ENCODE peak calls at places on chromosomes 3 and 15, in six cellular contexts. One of them, this sample, is unnamed.

GRCh38 chr15:49313650-49314049 is 109.4 kb upstream of the FGF7 start:
- DNase-seq in IMR-90: peak; percentile 94
- DNase-seq in cardiac fibroblast: peak; percentile 88
- DNase-seq in right lobe of liver: no peak
- DNase-seq in GM12865: no peak
- DNase-seq in B cell: no peak
- DNase-seq in this sample: no peak

GRCh38 chr15:94375997-94376396 is 144.6 kb downstream of the MCTP2 start:
- DNase-seq in IMR-90: no peak
- DNase-seq in cardiac fibroblast: no peak
- DNase-seq in GM12865: no peak
- DNase-seq in B cell: no peak
- DNase-seq in right lobe of liver: no peak
- DNase-seq in this sample: no peak

GRCh38 chr3:37554364-37554763 is 307.3 kb upstream of the CTDSPL start:
- DNase-seq in IMR-90: no peak
- DNase-seq in GM12865: peak; percentile 19
- DNase-seq in right lobe of liver: no peak
- DNase-seq in cardiac fibroblast: no peak
- DNase-seq in B cell: no peak
- DNase-seq in this sample: no peak

GRCh38 chr15:31273258-31273941 is 53.2 kb upstream of the KLF13 start:
- DNase-seq in GM12865: no peak
- DNase-seq in right lobe of liver: no peak
- DNase-seq in IMR-90: no peak
- DNase-seq in B cell: peak; percentile 31
- DNase-seq in cardiac fibroblast: no peak
- DNase-seq in this sample: peak; percentile 12

GRCh38 chr15:93483923-93484322 is 394.9 kb upstream of the RGMA start:
- DNase-seq in GM12865: no peak
- DNase-seq in cardiac fibroblast: no peak
- DNase-seq in B cell: no peak
- DNase-seq in IMR-90: no peak
- DNase-seq in right lobe of liver: no peak
- DNase-seq in this sample: no peak

GRCh38 chr3:134328147-134328591 is 46.1 kb downstream of the AMOTL2 start:
- DNase-seq in GM12865: no peak
- DNase-seq in B cell: no peak
- DNase-seq in IMR-90: peak; percentile 93
- DNase-seq in cardiac fibroblast: peak; percentile 94
- DNase-seq in right lobe of liver: no peak
- DNase-seq in this sample: no peak

GRCh38 chr15:51758645-51759044 is 7.2 kb downstream of the TMOD2 start:
- DNase-seq in right lobe of liver: no peak
- DNase-seq in IMR-90: peak; percentile 89
- DNase-seq in cardiac fibroblast: peak; percentile 76
- DNase-seq in B cell: no peak
- DNase-seq in GM12865: no peak
- DNase-seq in this sample: no peak

GRCh38 chr3:116966649-116967048 is 257.1 kb downstream of the TUSC7 start:
- DNase-seq in right lobe of liver: no peak
- DNase-seq in GM12865: no peak
- DNase-seq in B cell: no peak
- DNase-seq in IMR-90: peak; percentile 16
- DNase-seq in cardiac fibroblast: no peak
- DNase-seq in this sample: no peak

GRCh38 chr3:151798476-151798875 is 15.4 kb upstream of the AADAC start:
- DNase-seq in IMR-90: peak; percentile 23
- DNase-seq in right lobe of liver: no peak
- DNase-seq in B cell: no peak
- DNase-seq in cardiac fibroblast: peak; percentile 75
- DNase-seq in GM12865: no peak
- DNase-seq in this sample: no peak

GRCh38 chr3:177337548-177338331 is 140.5 kb upstream of the TBL1XR1 start:
- DNase-seq in IMR-90: peak; percentile 82
- DNase-seq in cardiac fibroblast: peak; percentile 95
- DNase-seq in B cell: peak; percentile 68
- DNase-seq in right lobe of liver: no peak
- DNase-seq in GM12865: peak; percentile 91
- DNase-seq in this sample: peak; percentile 66

GRCh38 chr15:40769310-40770146 is at the start of gene C15orf62:
- DNase-seq in right lobe of liver: no peak
- DNase-seq in IMR-90: peak; percentile 31
- DNase-seq in GM12865: peak; percentile 76
- DNase-seq in B cell: peak; percentile 95
- DNase-seq in cardiac fibroblast: peak; percentile 25
- DNase-seq in this sample: peak; percentile 57

GRCh38 chr15:101066501-101067408 is 147.6 kb downstream of the LRRK1 start:
- DNase-seq in right lobe of liver: no peak
- DNase-seq in cardiac fibroblast: no peak
- DNase-seq in B cell: no peak
- DNase-seq in GM12865: no peak
- DNase-seq in IMR-90: no peak
- DNase-seq in this sample: no peak

GRCh38 chr15:29418178-29418577 is 148.6 kb upstream of the NSMCE3 start:
- DNase-seq in cardiac fibroblast: no peak
- DNase-seq in IMR-90: no peak
- DNase-seq in right lobe of liver: no peak
- DNase-seq in GM12865: no peak
- DNase-seq in B cell: no peak
- DNase-seq in this sample: no peak

GRCh38 chr15:71080705-71081104 is 34.6 kb upstream of the THSD4 start:
- DNase-seq in B cell: no peak
- DNase-seq in GM12865: peak; percentile 73
- DNase-seq in right lobe of liver: no peak
- DNase-seq in cardiac fibroblast: peak; percentile 87
- DNase-seq in IMR-90: peak; percentile 96
- DNase-seq in this sample: no peak

GRCh38 chr3:48990636-48991421 is 788 bp downstream of the P4HTM start:
- DNase-seq in cardiac fibroblast: peak; percentile 22
- DNase-seq in GM12865: peak; percentile 51
- DNase-seq in B cell: no peak
- DNase-seq in right lobe of liver: no peak
- DNase-seq in IMR-90: no peak
- DNase-seq in this sample: no peak

GRCh38 chr3:195068045-195068444 is 202.9 kb downstream of the XXYLT1 start:
- DNase-seq in IMR-90: peak; percentile 7
- DNase-seq in GM12865: no peak
- DNase-seq in right lobe of liver: no peak
- DNase-seq in B cell: peak; percentile 9
- DNase-seq in cardiac fibroblast: peak; percentile 51
- DNase-seq in this sample: no peak

GRCh38 chr15:62622775-62623174 is 419.8 kb upstream of the TPM1 start:
- DNase-seq in IMR-90: no peak
- DNase-seq in right lobe of liver: no peak
- DNase-seq in cardiac fibroblast: no peak
- DNase-seq in B cell: no peak
- DNase-seq in GM12865: no peak
- DNase-seq in this sample: no peak

GRCh38 chr15:45180201-45180600 is 7.6 kb downstream of the SHF start:
- DNase-seq in IMR-90: no peak
- DNase-seq in cardiac fibroblast: no peak
- DNase-seq in GM12865: no peak
- DNase-seq in B cell: no peak
- DNase-seq in right lobe of liver: no peak
- DNase-seq in this sample: peak; percentile 54

GRCh38 chr3:65503776-65504175 is 534.9 kb downstream of the MAGI1 start:
- DNase-seq in IMR-90: no peak
- DNase-seq in cardiac fibroblast: no peak
- DNase-seq in GM12865: no peak
- DNase-seq in B cell: no peak
- DNase-seq in right lobe of liver: no peak
- DNase-seq in this sample: no peak

GRCh38 chr3:17585561-17586325 is 156.7 kb downstream of the TBC1D5 start:
- DNase-seq in GM12865: no peak
- DNase-seq in cardiac fibroblast: peak; percentile 51
- DNase-seq in right lobe of liver: no peak
- DNase-seq in IMR-90: peak; percentile 7
- DNase-seq in B cell: no peak
- DNase-seq in this sample: no peak

GRCh38 chr3:72346526-72346926 is 501.7 kb downstream of the SHQ1 start:
- DNase-seq in right lobe of liver: no peak
- DNase-seq in IMR-90: peak; percentile 97
- DNase-seq in GM12865: peak; percentile 38
- DNase-seq in cardiac fibroblast: peak; percentile 99
- DNase-seq in B cell: no peak
- DNase-seq in this sample: no peak

GRCh38 chr3:109927161-109927560 is 589.8 kb upstream of the DPPA4 start:
- DNase-seq in IMR-90: peak; percentile 98
- DNase-seq in cardiac fibroblast: peak; percentile 98
- DNase-seq in GM12865: peak; percentile 59
- DNase-seq in right lobe of liver: no peak
- DNase-seq in B cell: no peak
- DNase-seq in this sample: no peak

GRCh38 chr3:60065227-60065868 is 1015.5 kb upstream of the CFAP20DC start:
- DNase-seq in IMR-90: no peak
- DNase-seq in B cell: no peak
- DNase-seq in GM12865: no peak
- DNase-seq in cardiac fibroblast: no peak
- DNase-seq in right lobe of liver: no peak
- DNase-seq in this sample: no peak

GRCh38 chr3:127755305-127755681 is 67.0 kb downstream of the MGLL start:
- DNase-seq in IMR-90: no peak
- DNase-seq in cardiac fibroblast: no peak
- DNase-seq in GM12865: peak; percentile 83
- DNase-seq in B cell: no peak
- DNase-seq in right lobe of liver: no peak
- DNase-seq in this sample: no peak

GRCh38 chr3:189186093-189186492 is 14.3 kb downstream of the TPRG1 start:
- DNase-seq in B cell: no peak
- DNase-seq in cardiac fibroblast: peak; percentile 66
- DNase-seq in IMR-90: peak; percentile 15
- DNase-seq in right lobe of liver: no peak
- DNase-seq in GM12865: peak; percentile 19
- DNase-seq in this sample: no peak

GRCh38 chr15:67100124-67100791 is 34.9 kb downstream of the SMAD3 start:
- DNase-seq in cardiac fibroblast: no peak
- DNase-seq in B cell: no peak
- DNase-seq in IMR-90: no peak
- DNase-seq in right lobe of liver: no peak
- DNase-seq in GM12865: no peak
- DNase-seq in this sample: no peak

GRCh38 chr3:160929595-160929994 is 173.6 kb downstream of the PPM1L start:
- DNase-seq in right lobe of liver: peak; percentile 29
- DNase-seq in B cell: no peak
- DNase-seq in IMR-90: no peak
- DNase-seq in cardiac fibroblast: no peak
- DNase-seq in GM12865: no peak
- DNase-seq in this sample: no peak
- TF ChIP-seq CTCF in right lobe of liver: peak; percentile 4
- TF ChIP-seq CTCF in B cell: no peak
- TF ChIP-seq CTCF in IMR-90: no peak
- TF ChIP-seq CTCF in cardiac fibroblast: no peak
- TF ChIP-seq CTCF in GM12865: no peak
- TF ChIP-seq CTCF in this sample: no peak

GRCh38 chr15:78282324-78282723 is 17.1 kb downstream of the SKIC8 start:
- DNase-seq in IMR-90: peak; percentile 80
- DNase-seq in GM12865: no peak
- DNase-seq in cardiac fibroblast: no peak
- DNase-seq in right lobe of liver: no peak
- DNase-seq in B cell: no peak
- DNase-seq in this sample: no peak

GRCh38 chr15:78280289-78281072 is 16.1 kb downstream of the DNAJA4 start:
- DNase-seq in GM12865: no peak
- DNase-seq in cardiac fibroblast: no peak
- DNase-seq in B cell: no peak
- DNase-seq in IMR-90: peak; percentile 65
- DNase-seq in right lobe of liver: no peak
- DNase-seq in this sample: no peak

GRCh38 chr15:78290222-78290621 is 9.2 kb downstream of the SKIC8 start:
- DNase-seq in right lobe of liver: no peak
- DNase-seq in IMR-90: no peak
- DNase-seq in B cell: no peak
- DNase-seq in GM12865: no peak
- DNase-seq in cardiac fibroblast: no peak
- DNase-seq in this sample: no peak

GRCh38 chr15:78284758-78285157 is 14.7 kb downstream of the SKIC8 start:
- DNase-seq in cardiac fibroblast: no peak
- DNase-seq in IMR-90: no peak
- DNase-seq in GM12865: no peak
- DNase-seq in B cell: no peak
- DNase-seq in right lobe of liver: no peak
- DNase-seq in this sample: no peak
- TF ChIP-seq CTCF in cardiac fibroblast: peak; percentile 4
- TF ChIP-seq CTCF in IMR-90: no peak
- TF ChIP-seq CTCF in GM12865: no peak
- TF ChIP-seq CTCF in B cell: no peak
- TF ChIP-seq CTCF in right lobe of liver: no peak
- TF ChIP-seq CTCF in this sample: no peak

DNA sequence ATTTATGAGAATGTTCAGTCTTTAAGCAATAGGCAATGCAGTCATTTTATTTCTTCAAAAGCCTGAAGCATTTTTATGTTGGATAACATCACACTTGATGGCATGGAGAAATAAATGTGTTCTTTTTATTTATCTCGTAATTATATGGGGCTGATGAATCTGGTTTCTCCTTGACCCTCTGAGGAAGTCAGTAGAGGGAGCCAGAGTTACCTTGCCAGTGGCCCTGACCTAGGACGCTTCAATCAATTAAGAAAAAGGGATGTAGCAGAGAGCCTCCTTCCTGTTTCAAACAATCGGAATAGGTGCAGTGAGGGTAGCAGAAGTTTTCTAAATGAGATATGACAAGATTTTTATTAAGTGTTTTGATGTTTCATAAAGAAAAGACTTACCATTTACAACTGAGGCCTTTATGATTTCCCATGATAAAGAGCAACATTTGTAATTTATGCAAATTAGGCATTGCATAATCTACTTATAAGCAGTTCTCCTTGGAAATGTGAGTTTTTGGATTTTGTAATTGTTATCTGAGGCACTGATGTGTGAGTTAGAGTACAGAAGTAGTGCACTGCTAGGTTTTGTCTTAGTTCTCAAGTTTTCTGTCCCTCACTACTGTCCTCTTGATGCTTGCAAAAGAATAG is 129.1 kb downstream of the RAP2B start:
- DNase-seq in IMR-90: no peak
- DNase-seq in cardiac fibroblast: peak; percentile 63
- DNase-seq in GM12865: peak; percentile 21
- DNase-seq in B cell: no peak
- DNase-seq in right lobe of liver: no peak
- DNase-seq in this sample: no peak
- TF ChIP-seq CTCF in IMR-90: peak; percentile 41
- TF ChIP-seq CTCF in cardiac fibroblast: peak; percentile 65
- TF ChIP-seq CTCF in GM12865: no peak
- TF ChIP-seq CTCF in B cell: no peak
- TF ChIP-seq CTCF in right lobe of liver: peak; percentile 10
- TF ChIP-seq CTCF in this sample: no peak

GRCh38 chr3:155631323-155632019 is 113.4 kb downstream of the PLCH1 start:
- DNase-seq in GM12865: no peak
- DNase-seq in IMR-90: no peak
- DNase-seq in B cell: no peak
- DNase-seq in cardiac fibroblast: peak; percentile 6
- DNase-seq in right lobe of liver: no peak
- DNase-seq in this sample: no peak
- TF ChIP-seq CTCF in GM12865: no peak
- TF ChIP-seq CTCF in IMR-90: no peak
- TF ChIP-seq CTCF in B cell: no peak
- TF ChIP-seq CTCF in cardiac fibroblast: no peak
- TF ChIP-seq CTCF in right lobe of liver: no peak
- TF ChIP-seq CTCF in this sample: no peak

GRCh38 chr3:87037652-87038051 is 46.7 kb upstream of the VGLL3 start:
- DNase-seq in B cell: no peak
- DNase-seq in IMR-90: no peak
- DNase-seq in GM12865: no peak
- DNase-seq in right lobe of liver: no peak
- DNase-seq in cardiac fibroblast: no peak
- DNase-seq in this sample: no peak
- TF ChIP-seq CTCF in B cell: no peak
- TF ChIP-seq CTCF in IMR-90: no peak
- TF ChIP-seq CTCF in GM12865: no peak
- TF ChIP-seq CTCF in right lobe of liver: no peak
- TF ChIP-seq CTCF in cardiac fibroblast: no peak
- TF ChIP-seq CTCF in this sample: no peak

This sample was measured in natural killer cell.